ENCODE peak calls at places on chromosome 14, in seven cellular contexts. One of them, this sample, is unnamed.

GRCh38 chr14:104650057-104650980 is 39.1 kb upstream of the INF2 start:
- DNase-seq in upper lobe of left lung: peak
- DNase-seq in transverse colon: peak
- DNase-seq in endothelial cell of umbilical vein: peak
- DNase-seq in K562: peak
- DNase-seq in suprapubic skin: no peak
- DNase-seq in Peyer's patch: peak
- DNase-seq in this sample: peak

GRCh38 chr14:55381040-55381439 is 30.6 kb downstream of the ATG14 start:
- DNase-seq in upper lobe of left lung: no peak
- DNase-seq in transverse colon: no peak
- DNase-seq in endothelial cell of umbilical vein: no peak
- DNase-seq in K562: no peak
- DNase-seq in suprapubic skin: no peak
- DNase-seq in Peyer's patch: no peak
- DNase-seq in this sample: no peak

GRCh38 chr14:103679351-103679750 is 35.9 kb downstream of the XRCC3 start:
- DNase-seq in upper lobe of left lung: peak
- DNase-seq in transverse colon: peak
- DNase-seq in endothelial cell of umbilical vein: peak
- DNase-seq in K562: peak
- DNase-seq in suprapubic skin: no peak
- DNase-seq in Peyer's patch: peak
- DNase-seq in this sample: no peak

GRCh38 chr14:75229576-75229922 is 49.1 kb upstream of the FOS start:
- DNase-seq in upper lobe of left lung: no peak
- DNase-seq in transverse colon: peak
- DNase-seq in endothelial cell of umbilical vein: no peak
- DNase-seq in K562: no peak
- DNase-seq in suprapubic skin: no peak
- DNase-seq in Peyer's patch: no peak
- DNase-seq in this sample: no peak

GRCh38 chr14:98304574-98304973 is 967.4 kb downstream of the BCL11B start:
- DNase-seq in upper lobe of left lung: no peak
- DNase-seq in transverse colon: no peak
- DNase-seq in endothelial cell of umbilical vein: no peak
- DNase-seq in K562: no peak
- DNase-seq in suprapubic skin: no peak
- DNase-seq in Peyer's patch: no peak
- DNase-seq in this sample: no peak

GRCh38 chr14:103085106-103086091 is 1.4 kb downstream of the LBHD2 start:
- DNase-seq in upper lobe of left lung: no peak
- DNase-seq in transverse colon: no peak
- DNase-seq in endothelial cell of umbilical vein: no peak
- DNase-seq in K562: no peak
- DNase-seq in suprapubic skin: no peak
- DNase-seq in Peyer's patch: no peak
- DNase-seq in this sample: no peak

GRCh38 chr14:54354096-54354495 is 42.7 kb upstream of the CDKN3 start:
- DNase-seq in upper lobe of left lung: no peak
- DNase-seq in transverse colon: no peak
- DNase-seq in endothelial cell of umbilical vein: no peak
- DNase-seq in K562: no peak
- DNase-seq in suprapubic skin: no peak
- DNase-seq in Peyer's patch: no peak
- DNase-seq in this sample: no peak

GRCh38 chr14:96121660-96122395 is 82.7 kb downstream of the C14orf132 start:
- DNase-seq in upper lobe of left lung: no peak
- DNase-seq in transverse colon: no peak
- DNase-seq in endothelial cell of umbilical vein: no peak
- DNase-seq in K562: no peak
- DNase-seq in suprapubic skin: no peak
- DNase-seq in Peyer's patch: no peak
- DNase-seq in this sample: no peak

GRCh38 chr14:76868453-76869170 is 42.4 kb downstream of the LRRC74A start:
- DNase-seq in upper lobe of left lung: no peak
- DNase-seq in transverse colon: no peak
- DNase-seq in endothelial cell of umbilical vein: no peak
- DNase-seq in K562: no peak
- DNase-seq in suprapubic skin: no peak
- DNase-seq in Peyer's patch: no peak
- DNase-seq in this sample: no peak

GRCh38 chr14:91899213-91899612 is 31.9 kb upstream of the TC2N start:
- DNase-seq in upper lobe of left lung: peak
- DNase-seq in transverse colon: no peak
- DNase-seq in endothelial cell of umbilical vein: no peak
- DNase-seq in K562: no peak
- DNase-seq in suprapubic skin: no peak
- DNase-seq in Peyer's patch: no peak
- DNase-seq in this sample: no peak

GRCh38 chr14:49594347-49595089 is 4.2 kb upstream of the LRR1 start:
- DNase-seq in upper lobe of left lung: peak
- DNase-seq in transverse colon: peak
- DNase-seq in endothelial cell of umbilical vein: peak
- DNase-seq in K562: peak
- DNase-seq in suprapubic skin: no peak
- DNase-seq in Peyer's patch: no peak
- DNase-seq in this sample: no peak

GRCh38 chr14:65200454-65200853 is 98.1 kb upstream of the MAX start:
- DNase-seq in upper lobe of left lung: no peak
- DNase-seq in transverse colon: no peak
- DNase-seq in endothelial cell of umbilical vein: no peak
- DNase-seq in K562: no peak
- DNase-seq in suprapubic skin: no peak
- DNase-seq in Peyer's patch: no peak
- DNase-seq in this sample: no peak

GRCh38 chr14:35341454-35342159 is 49.4 kb downstream of the PSMA6 start:
- DNase-seq in upper lobe of left lung: peak
- DNase-seq in transverse colon: peak
- DNase-seq in endothelial cell of umbilical vein: peak
- DNase-seq in K562: peak
- DNase-seq in suprapubic skin: peak
- DNase-seq in Peyer's patch: peak
- DNase-seq in this sample: peak

GRCh38 chr14:95503365-95504134 is 12.9 kb downstream of the SYNE3 start:
- DNase-seq in upper lobe of left lung: no peak
- DNase-seq in transverse colon: no peak
- DNase-seq in endothelial cell of umbilical vein: no peak
- DNase-seq in K562: no peak
- DNase-seq in suprapubic skin: no peak
- DNase-seq in Peyer's patch: no peak
- DNase-seq in this sample: no peak

GRCh38 chr14:58270628-58271027 is 26.0 kb downstream of the PSMA3 start:
- DNase-seq in upper lobe of left lung: no peak
- DNase-seq in transverse colon: no peak
- DNase-seq in endothelial cell of umbilical vein: no peak
- DNase-seq in K562: no peak
- DNase-seq in suprapubic skin: no peak
- DNase-seq in Peyer's patch: no peak
- DNase-seq in this sample: no peak

GRCh38 chr14:26121181-26121580 is 476.7 kb downstream of the NOVA1 start:
- DNase-seq in upper lobe of left lung: no peak
- DNase-seq in transverse colon: no peak
- DNase-seq in endothelial cell of umbilical vein: peak
- DNase-seq in K562: no peak
- DNase-seq in suprapubic skin: no peak
- DNase-seq in Peyer's patch: no peak
- DNase-seq in this sample: no peak

GRCh38 chr14:104442611-104443390 is 136.8 kb upstream of the C14orf180 start:
- DNase-seq in upper lobe of left lung: peak
- DNase-seq in transverse colon: no peak
- DNase-seq in endothelial cell of umbilical vein: no peak
- DNase-seq in K562: no peak
- DNase-seq in suprapubic skin: peak
- DNase-seq in Peyer's patch: no peak
- DNase-seq in this sample: no peak

GRCh38 chr14:41749425-41749824 is 142.7 kb downstream of the LRFN5 start:
- DNase-seq in upper lobe of left lung: no peak
- DNase-seq in transverse colon: no peak
- DNase-seq in endothelial cell of umbilical vein: no peak
- DNase-seq in K562: no peak
- DNase-seq in suprapubic skin: no peak
- DNase-seq in Peyer's patch: no peak
- DNase-seq in this sample: no peak

GRCh38 chr14:77024171-77024627 is 4.3 kb downstream of the IRF2BPL start:
- DNase-seq in upper lobe of left lung: peak
- DNase-seq in transverse colon: peak
- DNase-seq in endothelial cell of umbilical vein: no peak
- DNase-seq in K562: peak
- DNase-seq in suprapubic skin: no peak
- DNase-seq in Peyer's patch: peak
- DNase-seq in this sample: no peak

GRCh38 chr14:96249016-96249415 is 7.0 kb upstream of the BDKRB1 start:
- DNase-seq in upper lobe of left lung: no peak
- DNase-seq in transverse colon: no peak
- DNase-seq in endothelial cell of umbilical vein: no peak
- DNase-seq in K562: no peak
- DNase-seq in suprapubic skin: no peak
- DNase-seq in Peyer's patch: no peak
- DNase-seq in this sample: no peak

GRCh38 chr14:75249251-75249957 is 29.2 kb upstream of the FOS start:
- DNase-seq in upper lobe of left lung: peak
- DNase-seq in transverse colon: peak
- DNase-seq in endothelial cell of umbilical vein: no peak
- DNase-seq in K562: peak
- DNase-seq in suprapubic skin: no peak
- DNase-seq in Peyer's patch: peak
- DNase-seq in this sample: no peak

GRCh38 chr14:105495101-105495989 is 4.3 kb downstream of the TEDC1 start:
- DNase-seq in upper lobe of left lung: peak
- DNase-seq in transverse colon: no peak
- DNase-seq in endothelial cell of umbilical vein: no peak
- DNase-seq in K562: no peak
- DNase-seq in suprapubic skin: no peak
- DNase-seq in Peyer's patch: no peak
- DNase-seq in this sample: peak

GRCh38 chr14:79552778-79553177 is 658.5 kb downstream of the DIO2 start:
- DNase-seq in upper lobe of left lung: peak
- DNase-seq in transverse colon: no peak
- DNase-seq in endothelial cell of umbilical vein: no peak
- DNase-seq in K562: no peak
- DNase-seq in suprapubic skin: no peak
- DNase-seq in Peyer's patch: no peak
- DNase-seq in this sample: no peak

GRCh38 chr14:48023881-48024280 is 348.5 kb upstream of the MDGA2 start:
- DNase-seq in upper lobe of left lung: peak
- DNase-seq in transverse colon: no peak
- DNase-seq in endothelial cell of umbilical vein: no peak
- DNase-seq in K562: no peak
- DNase-seq in suprapubic skin: no peak
- DNase-seq in Peyer's patch: no peak
- DNase-seq in this sample: no peak

GRCh38 chr14:38866461-38866860 is 236.6 kb downstream of the SEC23A start:
- DNase-seq in upper lobe of left lung: no peak
- DNase-seq in transverse colon: no peak
- DNase-seq in endothelial cell of umbilical vein: peak
- DNase-seq in K562: no peak
- DNase-seq in suprapubic skin: no peak
- DNase-seq in Peyer's patch: no peak
- DNase-seq in this sample: no peak

GRCh38 chr14:22533057-22533704 is 55.8 kb downstream of the DAD1 start:
- DNase-seq in upper lobe of left lung: no peak
- DNase-seq in transverse colon: no peak
- DNase-seq in endothelial cell of umbilical vein: no peak
- DNase-seq in K562: no peak
- DNase-seq in suprapubic skin: no peak
- DNase-seq in Peyer's patch: no peak
- DNase-seq in this sample: no peak
- TF ChIP-seq CTCF in upper lobe of left lung: no peak
- TF ChIP-seq CTCF in transverse colon: no peak
- TF ChIP-seq CTCF in endothelial cell of umbilical vein: no peak
- TF ChIP-seq CTCF in K562: no peak
- TF ChIP-seq CTCF in suprapubic skin: no peak
- TF ChIP-seq CTCF in Peyer's patch: no peak
- TF ChIP-seq CTCF in this sample: no peak

GRCh38 chr14:52551696-52552062 is 626 bp downstream of the TXNDC16 start:
- DNase-seq in upper lobe of left lung: peak
- DNase-seq in transverse colon: no peak
- DNase-seq in endothelial cell of umbilical vein: peak
- DNase-seq in K562: peak
- DNase-seq in suprapubic skin: no peak
- DNase-seq in Peyer's patch: peak
- DNase-seq in this sample: no peak

GRCh38 chr14:52550661-52551060 is 1.6 kb downstream of the TXNDC16 start:
- DNase-seq in upper lobe of left lung: no peak
- DNase-seq in transverse colon: no peak
- DNase-seq in endothelial cell of umbilical vein: no peak
- DNase-seq in K562: no peak
- DNase-seq in suprapubic skin: no peak
- DNase-seq in Peyer's patch: no peak
- DNase-seq in this sample: no peak

GRCh38 chr14:52552063-52552988 is at the start of the genes GPR137C and TXNDC16:
- DNase-seq in upper lobe of left lung: peak
- DNase-seq in transverse colon: peak
- DNase-seq in endothelial cell of umbilical vein: peak
- DNase-seq in K562: peak
- DNase-seq in suprapubic skin: peak
- DNase-seq in Peyer's patch: peak
- DNase-seq in this sample: peak

GRCh38 chr14:52553002-52553670 is 500 bp downstream of the GPR137C start:
- DNase-seq in upper lobe of left lung: peak
- DNase-seq in transverse colon: peak
- DNase-seq in endothelial cell of umbilical vein: peak
- DNase-seq in K562: peak
- DNase-seq in suprapubic skin: peak
- DNase-seq in Peyer's patch: peak
- DNase-seq in this sample: no peak

DNA sequence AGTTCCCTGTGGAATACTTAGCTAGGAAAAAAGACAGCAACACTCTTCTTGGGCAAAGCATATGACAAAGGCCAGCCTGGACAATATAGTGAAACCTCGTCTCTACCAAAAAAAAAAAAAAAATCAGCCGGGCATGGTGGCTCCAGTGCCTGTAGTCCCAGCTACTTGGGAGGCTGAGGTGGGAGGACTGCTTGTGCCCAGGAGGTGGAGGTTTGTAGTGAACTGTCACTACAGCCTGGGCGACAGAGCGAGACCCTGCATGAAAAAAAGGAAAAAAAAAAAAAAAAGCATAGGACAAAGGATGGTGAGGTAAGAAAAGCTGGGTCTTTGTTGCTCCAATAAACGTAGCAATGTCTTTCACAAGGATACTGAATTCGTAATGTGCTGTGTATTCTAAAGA is 1.1 kb downstream of the TXNDC16 start:
- DNase-seq in upper lobe of left lung: no peak
- DNase-seq in transverse colon: no peak
- DNase-seq in endothelial cell of umbilical vein: no peak
- DNase-seq in K562: no peak
- DNase-seq in suprapubic skin: no peak
- DNase-seq in Peyer's patch: no peak
- DNase-seq in this sample: no peak
- H3K4me3 ChIP-seq in upper lobe of left lung: peak
- H3K4me3 ChIP-seq in transverse colon: peak
- H3K4me3 ChIP-seq in endothelial cell of umbilical vein: no peak
- H3K4me3 ChIP-seq in K562: peak
- H3K4me3 ChIP-seq in suprapubic skin: peak
- H3K4me3 ChIP-seq in Peyer's patch: peak
- H3K4me3 ChIP-seq in this sample: peak

GRCh38 chr14:100192672-100193416 is 33.4 kb upstream of the DEGS2 start:
- DNase-seq in upper lobe of left lung: peak
- DNase-seq in transverse colon: peak
- DNase-seq in endothelial cell of umbilical vein: peak
- DNase-seq in K562: peak
- DNase-seq in suprapubic skin: peak
- DNase-seq in Peyer's patch: peak
- DNase-seq in this sample: peak
- TF ChIP-seq POLR2A in upper lobe of left lung: peak
- TF ChIP-seq POLR2A in transverse colon: peak
- TF ChIP-seq POLR2A in endothelial cell of umbilical vein: no peak
- TF ChIP-seq POLR2A in K562: peak
- TF ChIP-seq POLR2A in suprapubic skin: peak
- TF ChIP-seq POLR2A in Peyer's patch: peak
- TF ChIP-seq POLR2A in this sample: peak

GRCh38 chr14:20295067-20295466 is 10.7 kb downstream of the TTC5 start:
- DNase-seq in upper lobe of left lung: no peak
- DNase-seq in transverse colon: no peak
- DNase-seq in endothelial cell of umbilical vein: no peak
- DNase-seq in K562: no peak
- DNase-seq in suprapubic skin: no peak
- DNase-seq in Peyer's patch: no peak
- DNase-seq in this sample: no peak
- TF ChIP-seq CTCF in upper lobe of left lung: no peak
- TF ChIP-seq CTCF in transverse colon: no peak
- TF ChIP-seq CTCF in endothelial cell of umbilical vein: no peak
- TF ChIP-seq CTCF in K562: no peak
- TF ChIP-seq CTCF in suprapubic skin: no peak
- TF ChIP-seq CTCF in Peyer's patch: no peak
- TF ChIP-seq CTCF in this sample: no peak